ENCODE peak calls at places on chromosomes 2 and 18, in eight cellular contexts. One of them, this sample, is unnamed. For H3K4me1, the result is how much of the 10 kb centered on the place peaks cover.

GRCh38 chr2:210722092-210722491 is 165.7 kb downstream of the CPS1 start:
- DNase-seq in IMR-90: no peak
- DNase-seq in suprapubic skin: no peak
- DNase-seq in adrenal gland: no peak
- DNase-seq in K562: no peak
- DNase-seq in stomach: no peak
- DNase-seq in breast epithelium: no peak
- DNase-seq in A549: no peak
- DNase-seq in this sample: no peak

GRCh38 chr18:8721094-8721669 is 15.8 kb downstream of the MTCL1 start:
- DNase-seq in breast epithelium: no peak
- DNase-seq in A549: no peak
- DNase-seq in K562: no peak
- DNase-seq in stomach: no peak
- DNase-seq in IMR-90: no peak
- DNase-seq in adrenal gland: no peak
- DNase-seq in suprapubic skin: no peak
- DNase-seq in this sample: no peak

GRCh38 chr2:225670111-225670974 is 270.8 kb downstream of the NYAP2 start:
- DNase-seq in A549: peak
- DNase-seq in stomach: no peak
- DNase-seq in K562: peak
- DNase-seq in adrenal gland: no peak
- DNase-seq in breast epithelium: no peak
- DNase-seq in IMR-90: peak
- DNase-seq in suprapubic skin: no peak
- DNase-seq in this sample: no peak

GRCh38 chr2:85472265-85472664 is 53.8 kb downstream of the SH2D6 start:
- DNase-seq in IMR-90: no peak
- DNase-seq in A549: no peak
- DNase-seq in stomach: peak
- DNase-seq in breast epithelium: no peak
- DNase-seq in suprapubic skin: no peak
- DNase-seq in adrenal gland: no peak
- DNase-seq in K562: no peak
- DNase-seq in this sample: no peak

GRCh38 chr2:19574788-19575260 is 216.4 kb upstream of the OSR1 start:
- DNase-seq in IMR-90: peak
- DNase-seq in suprapubic skin: peak
- DNase-seq in stomach: no peak
- DNase-seq in adrenal gland: peak
- DNase-seq in K562: no peak
- DNase-seq in A549: no peak
- DNase-seq in breast epithelium: peak
- DNase-seq in this sample: peak

GRCh38 chr2:241858206-241859016 is at the start of gene PDCD1:
- DNase-seq in A549: no peak
- DNase-seq in IMR-90: no peak
- DNase-seq in breast epithelium: no peak
- DNase-seq in K562: peak
- DNase-seq in suprapubic skin: peak
- DNase-seq in adrenal gland: no peak
- DNase-seq in stomach: peak
- DNase-seq in this sample: no peak

GRCh38 chr2:128281852-128282245 is 36.8 kb downstream of the HS6ST1 start:
- DNase-seq in suprapubic skin: no peak
- DNase-seq in K562: no peak
- DNase-seq in stomach: no peak
- DNase-seq in A549: no peak
- DNase-seq in adrenal gland: peak
- DNase-seq in IMR-90: no peak
- DNase-seq in breast epithelium: no peak
- DNase-seq in this sample: no peak

GRCh38 chr2:110752871-110753270 is 20.5 kb downstream of the ACOXL start:
- DNase-seq in adrenal gland: no peak
- DNase-seq in K562: no peak
- DNase-seq in suprapubic skin: no peak
- DNase-seq in A549: no peak
- DNase-seq in breast epithelium: no peak
- DNase-seq in stomach: no peak
- DNase-seq in IMR-90: no peak
- DNase-seq in this sample: no peak

GRCh38 chr2:12284487-12284886 is 432.2 kb upstream of the TRIB2 start:
- DNase-seq in breast epithelium: no peak
- DNase-seq in A549: no peak
- DNase-seq in IMR-90: peak
- DNase-seq in K562: no peak
- DNase-seq in stomach: no peak
- DNase-seq in adrenal gland: no peak
- DNase-seq in suprapubic skin: no peak
- DNase-seq in this sample: no peak

GRCh38 chr18:48412339-48412929 is 3.3 kb upstream of the ZBTB7C start:
- DNase-seq in stomach: no peak
- DNase-seq in adrenal gland: peak
- DNase-seq in IMR-90: no peak
- DNase-seq in A549: peak
- DNase-seq in breast epithelium: no peak
- DNase-seq in K562: peak
- DNase-seq in suprapubic skin: no peak
- DNase-seq in this sample: no peak

GRCh38 chr2:193141-193552 is 70.7 kb downstream of the SH3YL1 start:
- DNase-seq in breast epithelium: no peak
- DNase-seq in suprapubic skin: no peak
- DNase-seq in stomach: no peak
- DNase-seq in adrenal gland: no peak
- DNase-seq in IMR-90: peak
- DNase-seq in A549: no peak
- DNase-seq in K562: no peak
- DNase-seq in this sample: no peak

GRCh38 chr2:46780411-46780800 is 135.2 kb downstream of the MCFD2 start:
- DNase-seq in stomach: no peak
- DNase-seq in IMR-90: no peak
- DNase-seq in K562: no peak
- DNase-seq in breast epithelium: peak
- DNase-seq in suprapubic skin: no peak
- DNase-seq in adrenal gland: no peak
- DNase-seq in A549: no peak
- DNase-seq in this sample: no peak

GRCh38 chr2:190674966-190675650 is 26.2 kb downstream of the NAB1 start:
- DNase-seq in IMR-90: no peak
- DNase-seq in adrenal gland: no peak
- DNase-seq in suprapubic skin: no peak
- DNase-seq in stomach: no peak
- DNase-seq in K562: no peak
- DNase-seq in A549: no peak
- DNase-seq in breast epithelium: no peak
- DNase-seq in this sample: no peak

GRCh38 chr2:226788881-226789485 is 10.6 kb downstream of the IRS1 start:
- DNase-seq in IMR-90: peak
- DNase-seq in A549: no peak
- DNase-seq in adrenal gland: no peak
- DNase-seq in K562: no peak
- DNase-seq in stomach: no peak
- DNase-seq in breast epithelium: no peak
- DNase-seq in suprapubic skin: no peak
- DNase-seq in this sample: no peak

GRCh38 chr2:230816735-230817134 is 48.0 kb upstream of the ITM2C start:
- DNase-seq in A549: no peak
- DNase-seq in breast epithelium: no peak
- DNase-seq in K562: no peak
- DNase-seq in stomach: peak
- DNase-seq in suprapubic skin: no peak
- DNase-seq in adrenal gland: peak
- DNase-seq in IMR-90: no peak
- DNase-seq in this sample: peak

GRCh38 chr2:151973901-151974199 is 125.0 kb downstream of the CACNB4 start:
- DNase-seq in breast epithelium: no peak
- DNase-seq in suprapubic skin: no peak
- DNase-seq in adrenal gland: no peak
- DNase-seq in IMR-90: peak
- DNase-seq in A549: no peak
- DNase-seq in K562: no peak
- DNase-seq in stomach: no peak
- DNase-seq in this sample: peak

GRCh38 chr2:43169987-43170732 is 56.2 kb downstream of the ZFP36L2 start:
- DNase-seq in breast epithelium: no peak
- DNase-seq in stomach: peak
- DNase-seq in A549: peak
- DNase-seq in IMR-90: no peak
- DNase-seq in adrenal gland: no peak
- DNase-seq in suprapubic skin: no peak
- DNase-seq in K562: peak
- DNase-seq in this sample: peak

GRCh38 chr18:48060346-48060745 is 129.9 kb upstream of the SMAD2 start:
- DNase-seq in K562: no peak
- DNase-seq in IMR-90: no peak
- DNase-seq in suprapubic skin: no peak
- DNase-seq in A549: no peak
- DNase-seq in breast epithelium: no peak
- DNase-seq in adrenal gland: no peak
- DNase-seq in stomach: no peak
- DNase-seq in this sample: no peak

GRCh38 chr2:235832941-235833340 is 335.2 kb downstream of the GBX2 start:
- DNase-seq in A549: no peak
- DNase-seq in stomach: no peak
- DNase-seq in breast epithelium: no peak
- DNase-seq in adrenal gland: no peak
- DNase-seq in K562: no peak
- DNase-seq in suprapubic skin: no peak
- DNase-seq in IMR-90: no peak
- DNase-seq in this sample: no peak

GRCh38 chr2:232416521-232417470 is 10.2 kb downstream of the ALPG start:
- DNase-seq in IMR-90: no peak
- DNase-seq in A549: no peak
- DNase-seq in breast epithelium: no peak
- DNase-seq in suprapubic skin: peak
- DNase-seq in adrenal gland: no peak
- DNase-seq in K562: no peak
- DNase-seq in stomach: no peak
- DNase-seq in this sample: no peak

GRCh38 chr2:21415234-21415633 is 291.5 kb downstream of the TDRD15 start:
- DNase-seq in stomach: no peak
- DNase-seq in breast epithelium: no peak
- DNase-seq in suprapubic skin: no peak
- DNase-seq in IMR-90: no peak
- DNase-seq in adrenal gland: no peak
- DNase-seq in K562: no peak
- DNase-seq in A549: peak
- DNase-seq in this sample: no peak

GRCh38 chr2:240655931-240656886 is 26.5 kb downstream of the AQP12B start:
- DNase-seq in adrenal gland: no peak
- DNase-seq in IMR-90: peak
- DNase-seq in K562: no peak
- DNase-seq in breast epithelium: no peak
- DNase-seq in suprapubic skin: no peak
- DNase-seq in A549: no peak
- DNase-seq in stomach: no peak
- DNase-seq in this sample: no peak

GRCh38 chr2:143977356-143977755 is 542.6 kb downstream of the ZEB2 start:
- DNase-seq in IMR-90: no peak
- DNase-seq in K562: no peak
- DNase-seq in suprapubic skin: no peak
- DNase-seq in adrenal gland: no peak
- DNase-seq in A549: no peak
- DNase-seq in stomach: no peak
- DNase-seq in breast epithelium: no peak
- DNase-seq in this sample: no peak

DNA sequence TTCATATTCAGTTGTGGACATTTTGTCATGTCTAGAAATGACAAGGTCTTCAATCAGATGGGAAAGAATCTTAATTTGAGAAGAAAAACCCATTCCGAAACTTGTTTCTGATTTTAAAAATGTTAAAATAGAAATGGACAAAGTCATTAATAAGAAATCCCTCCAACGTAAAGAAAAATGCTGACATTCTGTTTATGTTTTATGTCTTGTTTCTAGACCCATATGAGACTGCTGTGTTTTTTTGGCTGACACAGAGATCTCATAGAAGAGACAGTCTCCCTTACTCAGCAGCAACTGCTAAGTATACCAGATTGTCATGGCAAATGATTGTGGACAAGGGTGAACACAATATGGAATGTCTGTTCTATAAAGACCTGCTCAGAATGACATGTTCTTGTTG is 538.5 kb downstream of the ZEB2 start:
- DNase-seq in adrenal gland: no peak
- DNase-seq in IMR-90: no peak
- DNase-seq in suprapubic skin: no peak
- DNase-seq in A549: no peak
- DNase-seq in stomach: no peak
- DNase-seq in breast epithelium: no peak
- DNase-seq in K562: no peak
- DNase-seq in this sample: no peak
- TF ChIP-seq CTCF in adrenal gland: no peak
- TF ChIP-seq CTCF in IMR-90: no peak
- TF ChIP-seq CTCF in suprapubic skin: no peak
- TF ChIP-seq CTCF in A549: no peak
- TF ChIP-seq CTCF in stomach: no peak
- TF ChIP-seq CTCF in breast epithelium: no peak
- TF ChIP-seq CTCF in K562: no peak
- TF ChIP-seq CTCF in this sample: no peak

GRCh38 chr2:41495050-41495449 is 552.8 kb upstream of the PKDCC start:
- DNase-seq in suprapubic skin: no peak
- DNase-seq in breast epithelium: no peak
- DNase-seq in K562: no peak
- DNase-seq in adrenal gland: no peak
- DNase-seq in A549: peak
- DNase-seq in IMR-90: no peak
- DNase-seq in stomach: no peak
- DNase-seq in this sample: no peak
- H3K4me1 ChIP-seq in suprapubic skin: under half
- H3K4me1 ChIP-seq in breast epithelium: under half
- H3K4me1 ChIP-seq in K562: under half
- H3K4me1 ChIP-seq in adrenal gland: under half
- H3K4me1 ChIP-seq in A549: under half
- H3K4me1 ChIP-seq in IMR-90: under half
- H3K4me1 ChIP-seq in stomach: under half
- H3K4me1 ChIP-seq in this sample: under half

GRCh38 chr2:224585205-224586088 is at the start of gene CUL3:
- DNase-seq in suprapubic skin: peak
- DNase-seq in breast epithelium: peak
- DNase-seq in A549: peak
- DNase-seq in stomach: peak
- DNase-seq in K562: peak
- DNase-seq in IMR-90: peak
- DNase-seq in adrenal gland: peak
- DNase-seq in this sample: peak
- TF ChIP-seq POLR2A in suprapubic skin: peak
- TF ChIP-seq POLR2A in breast epithelium: peak
- TF ChIP-seq POLR2A in A549: peak
- TF ChIP-seq POLR2A in stomach: peak
- TF ChIP-seq POLR2A in K562: peak
- TF ChIP-seq POLR2A in IMR-90: peak
- TF ChIP-seq POLR2A in adrenal gland: peak
- TF ChIP-seq POLR2A in this sample: peak

DNA sequence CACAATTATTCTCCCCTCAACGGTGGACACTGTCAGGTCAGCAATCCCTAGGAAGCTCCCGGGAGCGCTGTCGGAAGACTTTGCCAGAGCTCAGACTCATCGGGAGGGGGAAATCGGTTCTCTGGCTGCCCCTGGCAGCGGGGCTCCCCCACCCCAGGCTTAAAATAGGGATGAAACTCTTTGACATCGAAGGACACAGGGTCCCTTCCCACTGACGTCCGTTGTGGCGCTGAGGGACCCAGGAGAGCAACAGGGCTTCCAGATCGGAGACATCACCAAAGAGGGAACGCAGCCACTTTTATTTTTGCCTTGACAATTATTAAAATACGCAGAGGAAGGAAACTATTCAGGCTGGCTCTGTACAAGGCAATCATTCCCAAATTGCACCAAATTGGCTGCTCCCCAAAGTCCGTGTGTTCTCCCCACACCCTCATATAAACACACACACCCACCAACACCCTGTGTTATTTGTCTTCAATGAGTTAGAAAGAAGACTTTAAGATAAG is 249.0 kb downstream of the CDH20 start:
- DNase-seq in adrenal gland: no peak
- DNase-seq in A549: no peak
- DNase-seq in IMR-90: no peak
- DNase-seq in stomach: no peak
- DNase-seq in breast epithelium: no peak
- DNase-seq in K562: no peak
- DNase-seq in suprapubic skin: no peak
- DNase-seq in this sample: peak
- TF ChIP-seq CTCF in adrenal gland: no peak
- TF ChIP-seq CTCF in A549: no peak
- TF ChIP-seq CTCF in IMR-90: no peak
- TF ChIP-seq CTCF in stomach: no peak
- TF ChIP-seq CTCF in breast epithelium: no peak
- TF ChIP-seq CTCF in K562: no peak
- TF ChIP-seq CTCF in suprapubic skin: no peak
- TF ChIP-seq CTCF in this sample: peak

This sample was measured in body of pancreas.